ENCODE peak calls at places on chromosomes 16 and 17, in seven cellular contexts. K is astrocyte, V is A549, F is IMR-90, W is PC-3, X is mesenchymal stem cell, J is PC-9. B is an unnamed sample.
A peak's percentile ranks its signal among the peaks of the same experiment; 100 is the strongest.

GRCh38 chr16:69796285-69797118 is 34.4 kb downstream of the WWP2 start:
- DNase-seq in X (peak; percentile 66), K (peak; percentile 38), V (peak; percentile 80), W (peak; percentile 67), J (peak; percentile 43), F (peak; percentile 77), B (peak; percentile 78)

GRCh38 chr16:83113317-83113716 is 486.5 kb downstream of the CDH13 start:
- DNase-seq in F (peak; percentile 31), W (no peak), J (no peak), V (peak; percentile 19), K (no peak), X (no peak), B (peak; percentile 41)

GRCh38 chr16:85575910-85576309 is 37.2 kb upstream of the GSE1 start:
- DNase-seq in W (no peak), J (no peak), X (no peak), F (no peak), K (no peak), V (no peak), B (no peak)

GRCh38 chr17:17675925-17676534 is 5.2 kb upstream of the RAI1 start:
- DNase-seq in W (peak; percentile 46), J (peak; percentile 92), V (peak; percentile 49), F (peak; percentile 52), X (peak; percentile 59), K (no peak), B (peak; percentile 61)

GRCh38 chr17:1762233-1762905 is 509 bp downstream of the SERPINF1 start:
- DNase-seq in W (no peak), K (peak; percentile 52), J (no peak), V (no peak), F (peak; percentile 39), X (no peak), B (peak; percentile 54)

GRCh38 chr16:87918314-87918713 is 18.0 kb downstream of the CA5A start:
- DNase-seq in W (no peak), X (no peak), J (no peak), V (no peak), F (no peak), K (no peak), B (peak; percentile 85)

GRCh38 chr17:60390223-60390622 is 1.7 kb downstream of the USP32 start:
- DNase-seq in W (peak; percentile 58), V (no peak), K (peak; percentile 69), F (peak; percentile 47), X (peak; percentile 39), J (peak; percentile 73), B (peak; percentile 83)

GRCh38 chr17:385195-385835 is 32.7 kb upstream of the RPH3AL start:
- DNase-seq in J (no peak), V (peak; percentile 56), W (peak; percentile 13), F (no peak), X (peak; percentile 46), K (no peak), B (peak; percentile 59)

DNA sequence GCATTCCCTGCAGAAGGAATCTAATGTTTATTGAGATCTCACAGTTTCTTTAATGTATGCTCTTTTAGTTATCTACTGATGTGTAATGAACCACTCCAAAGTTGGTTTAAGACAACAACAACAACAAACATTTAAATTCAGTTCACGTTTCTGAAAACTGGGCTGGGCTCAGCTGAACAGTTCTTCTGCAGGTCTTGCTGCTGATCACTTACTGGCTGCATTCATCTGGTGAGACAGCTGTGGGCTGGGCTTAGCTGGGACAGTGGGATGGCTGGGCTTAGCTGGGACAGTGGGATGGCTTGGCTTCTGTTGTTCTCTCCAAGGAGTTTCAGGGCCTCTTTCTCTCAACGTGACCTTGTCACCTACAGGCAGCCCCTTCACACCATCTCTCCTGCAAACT is 544.3 kb upstream of the CDH5 start:
- DNase-seq in J (no peak), K (no peak), X (no peak), V (no peak), W (no peak), F (no peak), B (no peak)
- H3K4me2 ChIP-seq in J (no peak overlapping the region), K (no peak overlapping the region), X (no peak overlapping the region), V (no peak overlapping the region), W (no peak overlapping the region), F (no peak overlapping the region), B (no peak overlapping the region)

DNA sequence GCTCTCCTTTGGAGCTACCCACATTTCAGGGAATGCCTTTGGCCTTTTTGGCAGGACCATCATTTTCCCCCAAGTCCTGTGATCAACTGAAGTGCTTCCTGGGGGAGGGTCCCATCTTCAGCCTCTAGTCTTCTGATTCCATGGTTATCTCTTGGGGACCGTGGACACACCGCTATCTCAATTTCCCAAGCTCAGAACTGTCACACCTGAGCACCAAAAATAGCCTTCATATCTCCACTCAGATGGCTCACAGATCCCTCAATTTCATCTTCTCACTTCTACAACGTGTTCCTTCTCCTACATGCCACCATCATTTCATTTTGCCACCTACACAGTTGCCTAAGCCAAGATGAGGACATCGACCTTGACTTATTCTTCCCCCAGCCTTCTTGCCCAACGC is 6.4 kb downstream of the ATP6V0D1 start:
- DNase-seq in V (no peak), X (no peak), F (no peak), K (no peak), J (no peak), W (no peak), B (no peak)
- H3K4me2 ChIP-seq in V (no peak overlapping the region), X (no peak overlapping the region), F (no peak overlapping the region), K (no peak overlapping the region), J (no peak overlapping the region), W (no peak overlapping the region), B (no peak overlapping the region)

DNA sequence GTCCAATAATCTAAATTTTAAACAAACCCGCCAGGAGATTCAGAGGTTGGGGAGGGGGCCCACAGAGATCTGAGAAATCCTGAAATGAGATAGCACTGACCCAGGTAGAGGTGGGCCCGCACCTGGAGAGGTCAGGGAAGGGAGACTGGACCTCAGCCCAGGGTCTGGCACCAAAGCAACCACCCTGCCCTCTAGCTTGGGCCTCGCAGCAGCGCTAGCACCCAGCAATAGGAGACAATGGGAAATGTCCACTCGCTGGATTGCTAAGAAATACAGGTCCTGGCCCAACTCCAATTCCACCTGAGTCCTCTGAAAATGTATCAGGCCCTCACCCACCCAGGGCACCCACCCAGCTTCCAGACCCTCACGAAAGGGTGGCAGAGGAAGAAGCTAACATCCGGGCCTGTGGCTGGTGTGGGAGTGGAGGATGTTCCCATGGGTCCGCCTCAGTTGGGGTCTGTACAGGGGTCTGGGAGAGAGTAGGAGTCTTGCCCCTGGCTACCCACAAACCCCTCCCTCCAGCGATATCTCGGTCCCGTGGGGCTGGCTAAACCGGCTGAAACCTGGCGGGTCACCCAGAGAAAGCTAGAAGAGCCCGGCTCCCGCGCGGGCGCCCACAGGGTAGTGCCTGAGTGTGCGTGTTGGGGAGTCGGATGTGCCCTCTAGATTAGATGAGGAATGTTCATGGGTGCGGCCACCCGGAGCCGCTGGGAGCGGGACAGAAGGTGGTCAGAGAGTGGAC is 1.1 kb downstream of the PLLP start:
- DNase-seq in K (no peak), V (no peak), X (no peak), F (no peak), W (no peak), J (no peak), B (no peak)
- H3K4me2 ChIP-seq in K (no peak overlapping the region), V (peak overlapping the region; percentile 92), X (no peak overlapping the region), F (no peak overlapping the region), W (no peak overlapping the region), J (peak overlapping the region; percentile 84), B (no peak overlapping the region)

GRCh38 chr17:6165806-6166205 is 95.6 kb downstream of the WSCD1 start:
- DNase-seq in K (no peak), J (no peak), V (no peak), F (no peak), W (no peak), X (no peak), B (no peak)
- H3K4me2 ChIP-seq in K (no peak overlapping the region), J (no peak overlapping the region), V (no peak overlapping the region), F (no peak overlapping the region), W (no peak overlapping the region), X (no peak overlapping the region), B (no peak overlapping the region)

GRCh38 chr17:81517339-81518112 is 4.9 kb upstream of the ACTG1 start:
- DNase-seq in W (no peak), J (no peak), K (no peak), X (peak; percentile 68), V (no peak), F (no peak), B (peak; percentile 52)

GRCh38 chr17:81518113-81518784 is 5.7 kb upstream of the ACTG1 start:
- DNase-seq in V (no peak), F (no peak), J (peak; percentile 40), X (peak; percentile 51), W (peak; percentile 25), K (no peak), B (peak; percentile 52)

GRCh38 chr17:81519284-81520020 is 6.9 kb upstream of the ACTG1 start:
- DNase-seq in K (no peak), V (peak; percentile 66), F (no peak), W (peak; percentile 90), J (peak; percentile 66), X (no peak), B (peak; percentile 59)

GRCh38 chr17:81520021-81520894 is 7.7 kb upstream of the ACTG1 start:
- DNase-seq in X (no peak), J (no peak), F (no peak), V (no peak), K (no peak), W (no peak), B (no peak)

GRCh38 chr17:81518785-81519283 is 6.2 kb upstream of the ACTG1 start:
- DNase-seq in J (no peak), F (no peak), K (no peak), W (peak; percentile 62), V (peak; percentile 58), X (no peak), B (peak; percentile 79)
- H3K4me2 ChIP-seq in J (peak overlapping the region; percentile 80), F (peak overlapping the region; percentile 90), K (peak overlapping the region; percentile 90), W (peak overlapping the region; percentile 99), V (peak overlapping the region; percentile 99), X (peak overlapping the region; percentile 95), B (peak overlapping the region; percentile 91)

B was measured in GM23248.